ENCODE peak calls at places on chromosomes 12 and 14, in seven cellular contexts. T, K, I, J, F, D and L are unnamed samples.

GRCh38 chr14:64191756-64192155 is 102.4 kb downstream of the ESR2 start:
- DNase-seq in T (no peak), K (peak; percentile 63), I (no peak), J (no peak), F (no peak), D (peak; percentile 81), L (peak; percentile 26)

GRCh38 chr14:77004711-77005460 is 23.6 kb downstream of the IRF2BPL start:
- DNase-seq in T (no peak), K (no peak), I (no peak), J (no peak), F (no peak), D (no peak), L (no peak)

GRCh38 chr12:57260366-57260765 is 9.4 kb upstream of the STAC3 start:
- DNase-seq in T (no peak), K (no peak), I (no peak), J (no peak), F (no peak), D (no peak), L (no peak)

GRCh38 chr12:104374071-104374470 is 70.5 kb downstream of the EID3 start:
- DNase-seq in T (no peak), K (no peak), I (no peak), J (no peak), F (no peak), D (no peak), L (no peak)

GRCh38 chr14:31047503-31047902 is 21.3 kb upstream of the STRN3 start:
- DNase-seq in T (no peak), K (no peak), I (no peak), J (no peak), F (no peak), D (no peak), L (no peak)

GRCh38 chr12:63294327-63294632 is 143.3 kb upstream of the AVPR1A start:
- DNase-seq in T (no peak), K (peak; percentile 73), I (no peak), J (no peak), F (no peak), D (peak; percentile 82), L (peak; percentile 24)

GRCh38 chr12:28603801-28604200 is 413.5 kb downstream of the CCDC91 start:
- DNase-seq in T (no peak), K (no peak), I (no peak), J (no peak), F (no peak), D (no peak), L (no peak)

GRCh38 chr14:102900631-102901571 is 21.6 kb upstream of the AMN start:
- DNase-seq in T (peak; percentile 85), K (no peak), I (no peak), J (no peak), F (no peak), D (no peak), L (no peak)

GRCh38 chr12:9636150-9636549 is 28.4 kb upstream of the KLRB1 start:
- DNase-seq in T (no peak), K (no peak), I (no peak), J (no peak), F (no peak), D (no peak), L (no peak)

GRCh38 chr14:72880164-72880563 is 13.7 kb downstream of the DPF3 start:
- DNase-seq in T (no peak), K (no peak), I (no peak), J (no peak), F (no peak), D (no peak), L (no peak)

GRCh38 chr14:55399912-55400311 is 11.7 kb downstream of the ATG14 start:
- DNase-seq in T (no peak), K (peak; percentile 16), I (no peak), J (no peak), F (no peak), D (peak; percentile 22), L (no peak)

GRCh38 chr12:107564946-107565345 is 120.7 kb upstream of the PWP1 start:
- DNase-seq in T (peak; percentile 41), K (no peak), I (no peak), J (no peak), F (no peak), D (peak; percentile 20), L (no peak)

GRCh38 chr12:106633451-106633823 is 50.6 kb downstream of the RFX4 start:
- DNase-seq in T (no peak), K (peak; percentile 73), I (no peak), J (no peak), F (no peak), D (peak; percentile 52), L (no peak)

GRCh38 chr14:104657563-104658324 is 31.7 kb upstream of the INF2 start:
- DNase-seq in T (peak; percentile 83), K (no peak), I (no peak), J (no peak), F (no peak), D (no peak), L (no peak)

GRCh38 chr14:22556021-22556989 is 32.7 kb downstream of the DAD1 start:
- DNase-seq in T (peak; percentile 97), K (peak; percentile 98), I (peak; percentile 91), J (no peak), F (peak; percentile 51), D (peak; percentile 97), L (peak; percentile 81)

GRCh38 chr12:68850390-68850789 is 42.4 kb downstream of the MDM2 start:
- DNase-seq in T (no peak), K (no peak), I (no peak), J (no peak), F (no peak), D (no peak), L (no peak)

GRCh38 chr12:132657004-132657727 is 30.0 kb downstream of the POLE start:
- DNase-seq in T (no peak), K (no peak), I (no peak), J (no peak), F (no peak), D (no peak), L (no peak)

GRCh38 chr14:24401810-24402702 is 3.3 kb downstream of the NYNRIN start:
- DNase-seq in T (no peak), K (no peak), I (no peak), J (no peak), F (no peak), D (no peak), L (no peak)

GRCh38 chr14:63857467-63858030 is 4.7 kb downstream of the SYNE2 start:
- DNase-seq in T (no peak), K (peak; percentile 22), I (no peak), J (no peak), F (no peak), D (peak; percentile 43), L (peak; percentile 66)